ENCODE peak calls at places on chromosomes 6 and 20, in nine cellular contexts. Y is A673; N is brain microvascular endothelial cell; B is AG04450; Z is dorsolateral prefrontal cortex; F is CD4-positive, CD25-positive, alpha-beta regulatory T cell; L is lung; X is A549; R is IMR-90. M is an unnamed sample.
A peak's percentile ranks its signal among the peaks of the same experiment; 100 is the strongest.

GRCh38 chr6:163391983-163392382 is 22.5 kb upstream of the QKI start:
- DNase-seq in Z (no peak), L (no peak), N (no peak), R (no peak), B (no peak), Y (no peak), F (no peak), X (no peak), M (no peak)

GRCh38 chr20:17859002-17859615 is 109.5 kb downstream of the SNX5 start:
- DNase-seq in X (no peak), R (no peak), Y (no peak), N (no peak), F (no peak), L (no peak), B (no peak), Z (no peak), M (no peak)

GRCh38 chr6:146770965-146771735 is 172.4 kb downstream of the ADGB start:
- DNase-seq in R (no peak), Z (peak; percentile 41), F (peak; percentile 76), L (peak; percentile 54), N (no peak), B (no peak), Y (no peak), X (no peak), M (no peak)

GRCh38 chr20:62603907-62604785 is 38.2 kb upstream of the SLCO4A1 start:
- DNase-seq in Z (no peak), L (no peak), F (no peak), Y (no peak), X (no peak), B (no peak), N (no peak), R (no peak), M (no peak)

GRCh38 chr6:52115891-52116604 is 28.6 kb upstream of the PKHD1 start:
- DNase-seq in Z (no peak), R (no peak), B (no peak), N (no peak), Y (peak; percentile 25), F (no peak), L (no peak), X (no peak), M (no peak)

GRCh38 chr6:82419859-82420258 is 56.2 kb downstream of the TPBG start:
- DNase-seq in X (peak; percentile 37), F (no peak), Z (no peak), N (no peak), B (no peak), R (no peak), Y (no peak), L (no peak), M (no peak)

GRCh38 chr6:119285908-119286625 is 63.5 kb downstream of the MAN1A1 start:
- DNase-seq in Z (no peak), X (no peak), N (no peak), L (no peak), F (no peak), R (peak; percentile 22), Y (no peak), B (no peak), M (no peak)

GRCh38 chr6:148624025-148624424 is 122.8 kb upstream of the UST start:
- DNase-seq in R (no peak), Y (no peak), F (no peak), B (no peak), L (no peak), X (no peak), N (no peak), Z (no peak), M (no peak)

GRCh38 chr6:5050009-5050408 is 35.1 kb upstream of the PPP1R3G start:
- DNase-seq in Z (no peak), L (no peak), B (no peak), Y (no peak), N (no peak), X (no peak), F (no peak), R (no peak), M (no peak)

GRCh38 chr6:56168601-56169000 is 78.8 kb downstream of the COL21A1 start:
- DNase-seq in X (no peak), Z (no peak), N (no peak), B (no peak), L (no peak), F (no peak), R (no peak), Y (no peak), M (no peak)

GRCh38 chr20:49340161-49340966 is 62.5 kb upstream of the ZNFX1 start:
- DNase-seq in N (no peak), Z (peak; percentile 71), Y (no peak), B (no peak), R (no peak), L (no peak), X (no peak), F (no peak), M (no peak)

GRCh38 chr20:41734506-41734945 is 116.3 kb upstream of the CHD6 start:
- DNase-seq in Z (no peak), F (peak; percentile 13), L (peak; percentile 39), X (peak; percentile 54), B (no peak), N (peak; percentile 43), R (peak; percentile 22), Y (peak; percentile 67), M (no peak)

GRCh38 chr6:24923885-24924401 is 11.8 kb downstream of the RIPOR2 start:
- DNase-seq in X (no peak), F (no peak), B (no peak), R (no peak), L (no peak), Y (no peak), N (no peak), Z (no peak), M (no peak)

GRCh38 chr20:44326391-44327159 is 10.3 kb upstream of the R3HDML start:
- DNase-seq in L (no peak), N (no peak), Z (no peak), Y (no peak), F (no peak), R (no peak), X (no peak), B (no peak), M (no peak)

GRCh38 chr6:148780918-148781436 is 34.1 kb downstream of the UST start:
- DNase-seq in Z (no peak), X (no peak), R (no peak), B (no peak), L (no peak), Y (no peak), F (peak; percentile 56), N (no peak), M (no peak)

GRCh38 chr6:166330612-166331011 is 11.7 kb downstream of the SFT2D1 start:
- DNase-seq in X (no peak), L (no peak), Z (peak; percentile 84), F (no peak), N (peak; percentile 39), Y (no peak), R (peak; percentile 23), B (no peak), M (peak; percentile 38)

GRCh38 chr20:63249891-63250290 is 4.4 kb downstream of the NKAIN4 start:
- DNase-seq in L (no peak), Z (no peak), Y (no peak), R (no peak), F (no peak), B (no peak), N (no peak), X (no peak), M (no peak)

GRCh38 chr6:166460473-166461437 is 78.0 kb upstream of the MPC1 start:
- DNase-seq in F (no peak), Y (peak; percentile 71), R (peak; percentile 8), Z (no peak), B (no peak), N (no peak), L (no peak), X (no peak), M (no peak)

GRCh38 chr20:15359056-15359455 is 1021.6 kb upstream of the FLRT3 start:
- DNase-seq in Z (no peak), F (no peak), X (peak; percentile 13), N (no peak), R (peak; percentile 3), L (no peak), Y (no peak), B (no peak), M (no peak)

GRCh38 chr6:111558690-111559192 is 46.9 kb downstream of the TRAF3IP2 start:
- DNase-seq in L (no peak), B (no peak), Y (no peak), N (no peak), X (no peak), F (no peak), Z (no peak), R (no peak), M (no peak)
- H3K27ac ChIP-seq in L (no peak overlapping the region), B (no peak overlapping the region), Y (peak overlapping the region; percentile 14), N (no peak overlapping the region), X (no peak overlapping the region), F (no peak overlapping the region), Z (peak overlapping the region; percentile 16), R (peak overlapping the region; percentile 2), M (no peak overlapping the region)

GRCh38 chr6:8628063-8628462 is 192.7 kb upstream of the SLC35B3 start:
- DNase-seq in Y (no peak), R (no peak), Z (no peak), B (no peak), F (no peak), X (no peak), L (no peak), N (no peak), M (no peak)
- H3K27ac ChIP-seq in Y (no peak overlapping the region), R (no peak overlapping the region), Z (no peak overlapping the region), B (no peak overlapping the region), F (no peak overlapping the region), X (no peak overlapping the region), L (no peak overlapping the region), N (peak overlapping the region; percentile 58), M (no peak overlapping the region)

GRCh38 chr20:22411568-22412450 is 172.6 kb downstream of the FOXA2 start:
- DNase-seq in F (no peak), N (no peak), R (no peak), X (peak; percentile 99), Z (no peak), L (peak; percentile 57), B (no peak), Y (no peak), M (no peak)
- H3K27ac ChIP-seq in F (no peak overlapping the region), N (no peak overlapping the region), R (no peak overlapping the region), X (peak overlapping the region; percentile 97), Z (no peak overlapping the region), L (peak overlapping the region; percentile 74), B (no peak overlapping the region), Y (no peak overlapping the region), M (no peak overlapping the region)

GRCh38 chr6:25934181-25934580 is 3.7 kb upstream of the SLC17A2 start:
- DNase-seq in F (no peak), Z (no peak), B (no peak), Y (no peak), N (no peak), R (no peak), X (no peak), L (no peak), M (no peak)

GRCh38 chr6:25930532-25931410 is at the start of gene SLC17A2:
- DNase-seq in Y (no peak), L (no peak), F (no peak), X (no peak), Z (no peak), B (no peak), R (no peak), N (no peak), M (no peak)

GRCh38 chr6:25928562-25929324 is 1.7 kb downstream of the SLC17A2 start:
- DNase-seq in Z (no peak), F (no peak), L (no peak), X (peak; percentile 6), N (no peak), Y (no peak), R (no peak), B (no peak), M (no peak)

GRCh38 chr6:25934735-25935313 is 4.3 kb upstream of the SLC17A2 start:
- DNase-seq in Y (no peak), F (no peak), B (no peak), L (no peak), X (no peak), R (no peak), N (no peak), Z (no peak), M (no peak)

GRCh38 chr6:25931411-25931709 is 869 bp upstream of the SLC17A2 start:
- DNase-seq in F (no peak), N (no peak), Z (no peak), Y (no peak), R (no peak), B (no peak), X (no peak), L (no peak), M (no peak)
- H3K27ac ChIP-seq in F (no peak overlapping the region), N (no peak overlapping the region), Z (no peak overlapping the region), Y (no peak overlapping the region), R (no peak overlapping the region), B (no peak overlapping the region), X (no peak overlapping the region), L (no peak overlapping the region), M (no peak overlapping the region)

M was measured in substantia nigra.